ENCODE peak calls at places on chromosomes 13 and 19, in seven cellular contexts. One of them, this sample, is unnamed.

GRCh38 chr19:55451522-55452380 is 8.7 kb upstream of the SHISA7 start:
- DNase-seq in vagina: no peak
- DNase-seq in cardiac muscle cell: no peak
- DNase-seq in tibial artery: no peak
- DNase-seq in pancreas: no peak
- DNase-seq in GM12865: no peak
- DNase-seq in fibroblast of the aortic adventitia: no peak
- DNase-seq in this sample: no peak

GRCh38 chr19:47228937-47229673 is 1.9 kb downstream of the BBC3 start:
- DNase-seq in GM12865: no peak
- DNase-seq in fibroblast of the aortic adventitia: peak; percentile 56
- DNase-seq in pancreas: no peak
- DNase-seq in cardiac muscle cell: no peak
- DNase-seq in tibial artery: peak; percentile 45
- DNase-seq in vagina: no peak
- DNase-seq in this sample: peak; percentile 57

GRCh38 chr13:111646464-111646855 is 326.0 kb downstream of the TEX29 start:
- DNase-seq in cardiac muscle cell: no peak
- DNase-seq in pancreas: no peak
- DNase-seq in GM12865: no peak
- DNase-seq in vagina: no peak
- DNase-seq in tibial artery: no peak
- DNase-seq in fibroblast of the aortic adventitia: no peak
- DNase-seq in this sample: no peak

GRCh38 chr13:43206858-43207257 is 183.5 kb downstream of the DNAJC15 start:
- DNase-seq in tibial artery: no peak
- DNase-seq in pancreas: no peak
- DNase-seq in GM12865: no peak
- DNase-seq in vagina: no peak
- DNase-seq in cardiac muscle cell: no peak
- DNase-seq in fibroblast of the aortic adventitia: peak; percentile 8
- DNase-seq in this sample: peak; percentile 25

GRCh38 chr13:40665061-40665753 is 1.2 kb downstream of the FOXO1 start:
- DNase-seq in GM12865: peak; percentile 65
- DNase-seq in pancreas: peak; percentile 63
- DNase-seq in cardiac muscle cell: peak; percentile 68
- DNase-seq in vagina: no peak
- DNase-seq in tibial artery: peak; percentile 31
- DNase-seq in fibroblast of the aortic adventitia: no peak
- DNase-seq in this sample: no peak

GRCh38 chr19:728011-728410 is 19.3 kb downstream of the PALM start:
- DNase-seq in fibroblast of the aortic adventitia: no peak
- DNase-seq in pancreas: no peak
- DNase-seq in cardiac muscle cell: no peak
- DNase-seq in GM12865: no peak
- DNase-seq in tibial artery: no peak
- DNase-seq in vagina: no peak
- DNase-seq in this sample: no peak

GRCh38 chr13:86684402-86684801 is 885.2 kb upstream of the SLITRK6 start:
- DNase-seq in vagina: no peak
- DNase-seq in pancreas: no peak
- DNase-seq in tibial artery: no peak
- DNase-seq in fibroblast of the aortic adventitia: no peak
- DNase-seq in GM12865: no peak
- DNase-seq in cardiac muscle cell: no peak
- DNase-seq in this sample: no peak

GRCh38 chr19:18697680-18698079 is 14.2 kb downstream of the CRTC1 start:
- DNase-seq in tibial artery: no peak
- DNase-seq in pancreas: peak; percentile 49
- DNase-seq in GM12865: no peak
- DNase-seq in cardiac muscle cell: no peak
- DNase-seq in vagina: no peak
- DNase-seq in fibroblast of the aortic adventitia: no peak
- DNase-seq in this sample: no peak

GRCh38 chr19:10661946-10662345 is 7.8 kb downstream of the ILF3 start:
- DNase-seq in cardiac muscle cell: no peak
- DNase-seq in fibroblast of the aortic adventitia: no peak
- DNase-seq in vagina: no peak
- DNase-seq in tibial artery: no peak
- DNase-seq in GM12865: no peak
- DNase-seq in pancreas: no peak
- DNase-seq in this sample: no peak

GRCh38 chr19:2477141-2477710 is 1.3 kb downstream of the GADD45B start:
- DNase-seq in GM12865: no peak
- DNase-seq in fibroblast of the aortic adventitia: peak; percentile 33
- DNase-seq in pancreas: peak; percentile 51
- DNase-seq in vagina: no peak
- DNase-seq in tibial artery: no peak
- DNase-seq in cardiac muscle cell: peak; percentile 49
- DNase-seq in this sample: no peak

GRCh38 chr13:100611678-100612492 is 23.3 kb upstream of the GGACT start:
- DNase-seq in tibial artery: no peak
- DNase-seq in vagina: no peak
- DNase-seq in pancreas: peak; percentile 23
- DNase-seq in cardiac muscle cell: no peak
- DNase-seq in fibroblast of the aortic adventitia: no peak
- DNase-seq in GM12865: no peak
- DNase-seq in this sample: peak; percentile 8

GRCh38 chr19:40300668-40301067 is 15.5 kb upstream of the AKT2 start:
- DNase-seq in GM12865: no peak
- DNase-seq in vagina: no peak
- DNase-seq in cardiac muscle cell: no peak
- DNase-seq in fibroblast of the aortic adventitia: no peak
- DNase-seq in pancreas: no peak
- DNase-seq in tibial artery: no peak
- DNase-seq in this sample: no peak

GRCh38 chr19:17538684-17539287 is 16.7 kb upstream of the COLGALT1 start:
- DNase-seq in vagina: no peak
- DNase-seq in tibial artery: no peak
- DNase-seq in pancreas: no peak
- DNase-seq in fibroblast of the aortic adventitia: no peak
- DNase-seq in GM12865: peak; percentile 39
- DNase-seq in cardiac muscle cell: no peak
- DNase-seq in this sample: no peak

GRCh38 chr13:108154421-108154858 is 60.9 kb downstream of the LIG4 start:
- DNase-seq in cardiac muscle cell: peak; percentile 86
- DNase-seq in pancreas: peak; percentile 55
- DNase-seq in vagina: no peak
- DNase-seq in fibroblast of the aortic adventitia: no peak
- DNase-seq in tibial artery: no peak
- DNase-seq in GM12865: no peak
- DNase-seq in this sample: no peak

GRCh38 chr19:18769989-18770528 is 21.0 kb downstream of the COMP start:
- DNase-seq in fibroblast of the aortic adventitia: no peak
- DNase-seq in vagina: no peak
- DNase-seq in tibial artery: no peak
- DNase-seq in cardiac muscle cell: no peak
- DNase-seq in pancreas: no peak
- DNase-seq in GM12865: no peak
- DNase-seq in this sample: no peak

GRCh38 chr19:31261651-31262331 is 87.4 kb downstream of the TSHZ3 start:
- DNase-seq in tibial artery: no peak
- DNase-seq in vagina: peak; percentile 29
- DNase-seq in fibroblast of the aortic adventitia: peak; percentile 56
- DNase-seq in cardiac muscle cell: no peak
- DNase-seq in pancreas: no peak
- DNase-seq in GM12865: no peak
- DNase-seq in this sample: peak; percentile 83

GRCh38 chr19:41323430-41324125 is 13.6 kb downstream of the CCDC97 start:
- DNase-seq in tibial artery: peak; percentile 83
- DNase-seq in GM12865: no peak
- DNase-seq in cardiac muscle cell: no peak
- DNase-seq in fibroblast of the aortic adventitia: peak; percentile 96
- DNase-seq in pancreas: no peak
- DNase-seq in vagina: no peak
- DNase-seq in this sample: peak; percentile 97

GRCh38 chr19:21430674-21431073 is 33.7 kb downstream of the ZNF493 start:
- DNase-seq in GM12865: no peak
- DNase-seq in fibroblast of the aortic adventitia: no peak
- DNase-seq in pancreas: no peak
- DNase-seq in cardiac muscle cell: no peak
- DNase-seq in tibial artery: no peak
- DNase-seq in vagina: no peak
- DNase-seq in this sample: no peak

GRCh38 chr13:45468676-45469075 is 3.9 kb downstream of the COG3 start:
- DNase-seq in GM12865: peak; percentile 34
- DNase-seq in tibial artery: no peak
- DNase-seq in vagina: no peak
- DNase-seq in cardiac muscle cell: no peak
- DNase-seq in pancreas: no peak
- DNase-seq in fibroblast of the aortic adventitia: no peak
- DNase-seq in this sample: no peak

GRCh38 chr19:46716013-46716671 is 772 bp downstream of the PRKD2 start:
- DNase-seq in fibroblast of the aortic adventitia: no peak
- DNase-seq in vagina: no peak
- DNase-seq in GM12865: no peak
- DNase-seq in pancreas: no peak
- DNase-seq in cardiac muscle cell: peak; percentile 61
- DNase-seq in tibial artery: peak; percentile 47
- DNase-seq in this sample: no peak

GRCh38 chr13:83325454-83325853 is 556.8 kb downstream of the SLITRK1 start:
- DNase-seq in cardiac muscle cell: no peak
- DNase-seq in tibial artery: no peak
- DNase-seq in vagina: no peak
- DNase-seq in fibroblast of the aortic adventitia: peak; percentile 73
- DNase-seq in pancreas: no peak
- DNase-seq in GM12865: no peak
- DNase-seq in this sample: peak; percentile 85

GRCh38 chr13:44396963-44397580 is 23.4 kb downstream of the SERP2 start:
- DNase-seq in pancreas: no peak
- DNase-seq in vagina: no peak
- DNase-seq in tibial artery: no peak
- DNase-seq in cardiac muscle cell: peak; percentile 89
- DNase-seq in GM12865: no peak
- DNase-seq in fibroblast of the aortic adventitia: peak; percentile 44
- DNase-seq in this sample: no peak

GRCh38 chr19:3269972-3270667 is 45.7 kb downstream of the CELF5 start:
- DNase-seq in GM12865: no peak
- DNase-seq in tibial artery: no peak
- DNase-seq in pancreas: no peak
- DNase-seq in vagina: no peak
- DNase-seq in cardiac muscle cell: no peak
- DNase-seq in fibroblast of the aortic adventitia: no peak
- DNase-seq in this sample: no peak

GRCh38 chr13:38628554-38628953 is 58.3 kb upstream of the FREM2 start:
- DNase-seq in cardiac muscle cell: no peak
- DNase-seq in pancreas: no peak
- DNase-seq in fibroblast of the aortic adventitia: no peak
- DNase-seq in tibial artery: no peak
- DNase-seq in vagina: no peak
- DNase-seq in GM12865: no peak
- DNase-seq in this sample: no peak

DNA sequence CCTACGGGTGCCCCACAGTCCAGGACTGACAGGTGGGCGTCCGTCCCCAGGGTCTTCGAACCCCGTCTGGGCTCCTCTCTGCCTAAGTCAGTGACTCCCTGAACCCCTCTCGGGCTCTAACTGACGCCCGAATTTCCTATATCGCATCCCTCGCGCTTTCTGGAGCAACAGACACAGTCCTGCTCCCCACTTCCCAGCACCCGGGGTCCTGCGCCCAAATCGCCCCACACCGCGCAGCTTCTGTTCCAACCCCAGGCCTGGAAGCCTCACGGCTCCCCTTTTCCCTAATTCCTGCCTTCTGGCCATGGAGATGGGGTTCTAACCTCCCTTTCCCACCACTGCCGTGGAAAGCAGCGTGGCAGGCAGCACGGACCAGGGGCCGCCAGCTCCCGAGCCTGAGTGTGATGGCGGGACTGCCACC is 1.6 kb upstream of the GRTP1 start:
- DNase-seq in pancreas: no peak
- DNase-seq in fibroblast of the aortic adventitia: no peak
- DNase-seq in GM12865: no peak
- DNase-seq in cardiac muscle cell: no peak
- DNase-seq in tibial artery: no peak
- DNase-seq in vagina: no peak
- DNase-seq in this sample: no peak
- TF ChIP-seq CTCF in pancreas: no peak
- TF ChIP-seq CTCF in fibroblast of the aortic adventitia: no peak
- TF ChIP-seq CTCF in GM12865: no peak
- TF ChIP-seq CTCF in cardiac muscle cell: no peak
- TF ChIP-seq CTCF in tibial artery: no peak
- TF ChIP-seq CTCF in vagina: no peak
- TF ChIP-seq CTCF in this sample: no peak

DNA sequence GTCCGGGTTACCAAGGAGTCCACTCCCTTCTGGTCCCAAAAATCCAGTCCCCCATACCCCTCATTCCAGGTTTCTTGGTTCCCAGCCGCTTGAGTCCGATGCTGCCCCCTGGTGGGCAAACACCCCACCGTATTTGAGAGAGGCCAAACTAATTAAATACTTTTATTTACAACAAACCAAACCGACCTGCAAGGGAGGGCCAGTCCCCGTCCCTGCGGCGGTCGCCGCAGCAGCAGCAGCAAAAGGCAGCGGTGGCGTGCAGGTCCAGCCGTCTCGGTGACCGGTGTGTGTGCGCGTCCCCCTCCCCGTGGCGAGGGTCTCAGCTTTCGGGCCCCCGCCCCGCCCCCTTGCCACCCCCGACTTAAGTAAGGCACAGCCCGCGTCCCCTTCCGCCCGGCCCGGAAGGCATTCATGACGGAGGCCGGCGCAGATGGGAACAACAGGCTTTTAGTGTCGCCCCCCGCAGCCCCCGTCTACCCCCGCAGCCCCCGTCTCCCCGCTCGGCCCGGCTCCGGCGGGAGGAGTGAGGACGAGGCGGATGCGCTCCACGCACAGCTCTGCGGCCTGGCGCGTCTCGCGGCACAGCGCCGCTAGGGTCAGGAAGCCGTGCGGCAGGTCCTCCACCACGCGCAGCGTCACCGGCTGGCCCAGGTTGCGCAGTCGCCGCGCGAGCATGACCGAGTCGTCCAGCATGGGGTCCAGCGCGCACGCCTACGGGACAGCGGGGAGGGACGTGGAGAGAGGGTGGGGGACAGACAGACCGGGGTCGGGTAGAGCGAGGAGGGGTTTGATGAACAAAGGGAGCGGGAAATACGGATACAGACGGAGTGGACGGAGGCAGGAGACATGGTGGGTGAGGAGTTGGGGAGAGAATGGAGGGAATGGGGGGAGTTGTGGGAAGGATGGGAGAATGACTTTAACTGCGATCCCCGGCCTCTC is 11.5 kb upstream of the CNFN start:
- DNase-seq in fibroblast of the aortic adventitia: peak; percentile 83
- DNase-seq in tibial artery: peak; percentile 80
- DNase-seq in GM12865: peak; percentile 79
- DNase-seq in cardiac muscle cell: peak; percentile 87
- DNase-seq in vagina: no peak
- DNase-seq in pancreas: peak; percentile 72
- DNase-seq in this sample: peak; percentile 71
- H3K4me3 ChIP-seq in fibroblast of the aortic adventitia: peak overlapping the region; percentile 66
- H3K4me3 ChIP-seq in tibial artery: peak overlapping the region; percentile 55
- H3K4me3 ChIP-seq in GM12865: peak overlapping the region; percentile 38
- H3K4me3 ChIP-seq in cardiac muscle cell: peak overlapping the region; percentile 48
- H3K4me3 ChIP-seq in vagina: peak overlapping the region; percentile 65
- H3K4me3 ChIP-seq in pancreas: peak overlapping the region; percentile 45
- H3K4me3 ChIP-seq in this sample: peak overlapping the region; percentile 69

GRCh38 chr13:99093997-99094396 is 106.7 kb upstream of the UBAC2 start:
- DNase-seq in GM12865: no peak
- DNase-seq in pancreas: no peak
- DNase-seq in fibroblast of the aortic adventitia: no peak
- DNase-seq in cardiac muscle cell: no peak
- DNase-seq in tibial artery: no peak
- DNase-seq in vagina: no peak
- DNase-seq in this sample: no peak
- TF ChIP-seq CTCF in GM12865: no peak
- TF ChIP-seq CTCF in pancreas: no peak
- TF ChIP-seq CTCF in fibroblast of the aortic adventitia: no peak
- TF ChIP-seq CTCF in cardiac muscle cell: no peak
- TF ChIP-seq CTCF in tibial artery: no peak
- TF ChIP-seq CTCF in vagina: no peak
- TF ChIP-seq CTCF in this sample: no peak

GRCh38 chr13:51645154-51645650 is 60.9 kb downstream of the WDFY2 start:
- DNase-seq in vagina: no peak
- DNase-seq in GM12865: peak; percentile 34
- DNase-seq in pancreas: no peak
- DNase-seq in tibial artery: no peak
- DNase-seq in cardiac muscle cell: no peak
- DNase-seq in fibroblast of the aortic adventitia: peak; percentile 74
- DNase-seq in this sample: peak; percentile 91
- H3K4me3 ChIP-seq in vagina: no peak overlapping the region
- H3K4me3 ChIP-seq in GM12865: no peak overlapping the region
- H3K4me3 ChIP-seq in pancreas: no peak overlapping the region
- H3K4me3 ChIP-seq in tibial artery: no peak overlapping the region
- H3K4me3 ChIP-seq in cardiac muscle cell: no peak overlapping the region
- H3K4me3 ChIP-seq in fibroblast of the aortic adventitia: no peak overlapping the region
- H3K4me3 ChIP-seq in this sample: no peak overlapping the region

This sample was measured in AG10803.